ENCODE peak calls at places on chromosomes 13 and 19, in seven cellular contexts. One of them, this sample, is unnamed.

GRCh38 chr19:41616785-41617621 is 9.9 kb downstream of the CEACAM4 start:
- DNase-seq in activated naive CD4-positive, alpha-beta T cell treated with anti-CD3 and anti-CD28 coated beads, Interleukin-2, amount 10 ng/mL, durations not matched to agents 7 days and 5 days: peak
- DNase-seq in NB4: peak
- DNase-seq in stimulated activated naive CD8-positive, alpha-beta T cell treated with anti-CD3 and anti-CD28 coated beads, Interleukin-15, Interleukin-2, amounts not matched to agents 100 U/mL and 50 U/mL, for 24 hours: no peak
- DNase-seq in GM12891: no peak
- DNase-seq in NCI-H2081: no peak
- DNase-seq in psoas muscle: no peak
- DNase-seq in this sample: no peak

GRCh38 chr13:24606486-24607170 is 73.6 kb upstream of the ATP12A start:
- DNase-seq in psoas muscle: no peak
- DNase-seq in activated naive CD4-positive, alpha-beta T cell treated with anti-CD3 and anti-CD28 coated beads, Interleukin-2, amount 10 ng/mL, durations not matched to agents 7 days and 5 days: no peak
- DNase-seq in NB4: no peak
- DNase-seq in stimulated activated naive CD8-positive, alpha-beta T cell treated with anti-CD3 and anti-CD28 coated beads, Interleukin-15, Interleukin-2, amounts not matched to agents 100 U/mL and 50 U/mL, for 24 hours: no peak
- DNase-seq in GM12891: no peak
- DNase-seq in NCI-H2081: no peak
- DNase-seq in this sample: no peak

GRCh38 chr19:18205180-18205915 is 1.5 kb upstream of the RAB3A start:
- DNase-seq in psoas muscle: peak
- DNase-seq in NB4: peak
- DNase-seq in GM12891: peak
- DNase-seq in NCI-H2081: peak
- DNase-seq in activated naive CD4-positive, alpha-beta T cell treated with anti-CD3 and anti-CD28 coated beads, Interleukin-2, amount 10 ng/mL, durations not matched to agents 7 days and 5 days: peak
- DNase-seq in stimulated activated naive CD8-positive, alpha-beta T cell treated with anti-CD3 and anti-CD28 coated beads, Interleukin-15, Interleukin-2, amounts not matched to agents 100 U/mL and 50 U/mL, for 24 hours: peak
- DNase-seq in this sample: peak

GRCh38 chr19:35592226-35592625 is 6.3 kb downstream of the PMIS2 start:
- DNase-seq in NB4: peak
- DNase-seq in psoas muscle: no peak
- DNase-seq in activated naive CD4-positive, alpha-beta T cell treated with anti-CD3 and anti-CD28 coated beads, Interleukin-2, amount 10 ng/mL, durations not matched to agents 7 days and 5 days: peak
- DNase-seq in GM12891: peak
- DNase-seq in stimulated activated naive CD8-positive, alpha-beta T cell treated with anti-CD3 and anti-CD28 coated beads, Interleukin-15, Interleukin-2, amounts not matched to agents 100 U/mL and 50 U/mL, for 24 hours: no peak
- DNase-seq in NCI-H2081: no peak
- DNase-seq in this sample: no peak

GRCh38 chr13:73985789-73986188 is 148.4 kb downstream of the KLF12 start:
- DNase-seq in GM12891: no peak
- DNase-seq in NB4: no peak
- DNase-seq in NCI-H2081: no peak
- DNase-seq in psoas muscle: no peak
- DNase-seq in activated naive CD4-positive, alpha-beta T cell treated with anti-CD3 and anti-CD28 coated beads, Interleukin-2, amount 10 ng/mL, durations not matched to agents 7 days and 5 days: peak
- DNase-seq in stimulated activated naive CD8-positive, alpha-beta T cell treated with anti-CD3 and anti-CD28 coated beads, Interleukin-15, Interleukin-2, amounts not matched to agents 100 U/mL and 50 U/mL, for 24 hours: no peak
- DNase-seq in this sample: no peak

GRCh38 chr13:45436332-45436731 is 18.2 kb upstream of the SLC25A30 start:
- DNase-seq in activated naive CD4-positive, alpha-beta T cell treated with anti-CD3 and anti-CD28 coated beads, Interleukin-2, amount 10 ng/mL, durations not matched to agents 7 days and 5 days: no peak
- DNase-seq in NB4: no peak
- DNase-seq in psoas muscle: no peak
- DNase-seq in NCI-H2081: no peak
- DNase-seq in stimulated activated naive CD8-positive, alpha-beta T cell treated with anti-CD3 and anti-CD28 coated beads, Interleukin-15, Interleukin-2, amounts not matched to agents 100 U/mL and 50 U/mL, for 24 hours: no peak
- DNase-seq in GM12891: no peak
- DNase-seq in this sample: no peak

GRCh38 chr19:1324792-1325567 is 39.3 kb downstream of the EFNA2 start:
- DNase-seq in NB4: peak
- DNase-seq in GM12891: peak
- DNase-seq in activated naive CD4-positive, alpha-beta T cell treated with anti-CD3 and anti-CD28 coated beads, Interleukin-2, amount 10 ng/mL, durations not matched to agents 7 days and 5 days: peak
- DNase-seq in NCI-H2081: no peak
- DNase-seq in stimulated activated naive CD8-positive, alpha-beta T cell treated with anti-CD3 and anti-CD28 coated beads, Interleukin-15, Interleukin-2, amounts not matched to agents 100 U/mL and 50 U/mL, for 24 hours: peak
- DNase-seq in psoas muscle: peak
- DNase-seq in this sample: peak

GRCh38 chr13:106161186-106161585 is 374.3 kb downstream of the EFNB2 start:
- DNase-seq in NB4: no peak
- DNase-seq in stimulated activated naive CD8-positive, alpha-beta T cell treated with anti-CD3 and anti-CD28 coated beads, Interleukin-15, Interleukin-2, amounts not matched to agents 100 U/mL and 50 U/mL, for 24 hours: no peak
- DNase-seq in GM12891: no peak
- DNase-seq in activated naive CD4-positive, alpha-beta T cell treated with anti-CD3 and anti-CD28 coated beads, Interleukin-2, amount 10 ng/mL, durations not matched to agents 7 days and 5 days: no peak
- DNase-seq in psoas muscle: no peak
- DNase-seq in NCI-H2081: no peak
- DNase-seq in this sample: no peak

GRCh38 chr13:97257800-97258799 is 36.0 kb downstream of the MBNL2 start:
- DNase-seq in psoas muscle: peak
- DNase-seq in NCI-H2081: no peak
- DNase-seq in GM12891: no peak
- DNase-seq in activated naive CD4-positive, alpha-beta T cell treated with anti-CD3 and anti-CD28 coated beads, Interleukin-2, amount 10 ng/mL, durations not matched to agents 7 days and 5 days: no peak
- DNase-seq in NB4: peak
- DNase-seq in stimulated activated naive CD8-positive, alpha-beta T cell treated with anti-CD3 and anti-CD28 coated beads, Interleukin-15, Interleukin-2, amounts not matched to agents 100 U/mL and 50 U/mL, for 24 hours: no peak
- DNase-seq in this sample: peak

GRCh38 chr19:6378498-6378897 is 2.8 kb upstream of the PSPN start:
- DNase-seq in psoas muscle: no peak
- DNase-seq in activated naive CD4-positive, alpha-beta T cell treated with anti-CD3 and anti-CD28 coated beads, Interleukin-2, amount 10 ng/mL, durations not matched to agents 7 days and 5 days: no peak
- DNase-seq in stimulated activated naive CD8-positive, alpha-beta T cell treated with anti-CD3 and anti-CD28 coated beads, Interleukin-15, Interleukin-2, amounts not matched to agents 100 U/mL and 50 U/mL, for 24 hours: no peak
- DNase-seq in NB4: no peak
- DNase-seq in NCI-H2081: no peak
- DNase-seq in GM12891: no peak
- DNase-seq in this sample: no peak

GRCh38 chr19:48734625-48735024 is 5.8 kb downstream of the RASIP1 start:
- DNase-seq in NB4: no peak
- DNase-seq in psoas muscle: no peak
- DNase-seq in GM12891: no peak
- DNase-seq in activated naive CD4-positive, alpha-beta T cell treated with anti-CD3 and anti-CD28 coated beads, Interleukin-2, amount 10 ng/mL, durations not matched to agents 7 days and 5 days: no peak
- DNase-seq in stimulated activated naive CD8-positive, alpha-beta T cell treated with anti-CD3 and anti-CD28 coated beads, Interleukin-15, Interleukin-2, amounts not matched to agents 100 U/mL and 50 U/mL, for 24 hours: no peak
- DNase-seq in NCI-H2081: no peak
- DNase-seq in this sample: no peak

GRCh38 chr19:45500918-45501729 is 2.9 kb downstream of the PPM1N start:
- DNase-seq in NB4: no peak
- DNase-seq in activated naive CD4-positive, alpha-beta T cell treated with anti-CD3 and anti-CD28 coated beads, Interleukin-2, amount 10 ng/mL, durations not matched to agents 7 days and 5 days: no peak
- DNase-seq in NCI-H2081: no peak
- DNase-seq in psoas muscle: no peak
- DNase-seq in GM12891: no peak
- DNase-seq in stimulated activated naive CD8-positive, alpha-beta T cell treated with anti-CD3 and anti-CD28 coated beads, Interleukin-15, Interleukin-2, amounts not matched to agents 100 U/mL and 50 U/mL, for 24 hours: no peak
- DNase-seq in this sample: no peak

GRCh38 chr19:10797078-10797477 is 38.9 kb downstream of the TMED1 start:
- DNase-seq in activated naive CD4-positive, alpha-beta T cell treated with anti-CD3 and anti-CD28 coated beads, Interleukin-2, amount 10 ng/mL, durations not matched to agents 7 days and 5 days: peak
- DNase-seq in GM12891: no peak
- DNase-seq in NB4: no peak
- DNase-seq in stimulated activated naive CD8-positive, alpha-beta T cell treated with anti-CD3 and anti-CD28 coated beads, Interleukin-15, Interleukin-2, amounts not matched to agents 100 U/mL and 50 U/mL, for 24 hours: peak
- DNase-seq in psoas muscle: no peak
- DNase-seq in NCI-H2081: no peak
- DNase-seq in this sample: no peak

GRCh38 chr13:40648040-40648439 is 18.4 kb downstream of the FOXO1 start:
- DNase-seq in NB4: no peak
- DNase-seq in stimulated activated naive CD8-positive, alpha-beta T cell treated with anti-CD3 and anti-CD28 coated beads, Interleukin-15, Interleukin-2, amounts not matched to agents 100 U/mL and 50 U/mL, for 24 hours: no peak
- DNase-seq in activated naive CD4-positive, alpha-beta T cell treated with anti-CD3 and anti-CD28 coated beads, Interleukin-2, amount 10 ng/mL, durations not matched to agents 7 days and 5 days: no peak
- DNase-seq in NCI-H2081: no peak
- DNase-seq in psoas muscle: no peak
- DNase-seq in GM12891: no peak
- DNase-seq in this sample: no peak